ENCODE peak calls at places on chromosomes 5 and 9, in six cellular contexts. B is tibial artery, G is mucosa of descending colon, U is SJSA1, O is ureter, V is nephron progenitor cell. L is an unnamed sample.

GRCh38 chr5:66987949-66988838 is 208.4 kb downstream of the CD180 start:
- DNase-seq in B (no peak), G (no peak), U (peak; percentile 33), O (no peak), V (no peak), L (no peak)

GRCh38 chr9:121073038-121073437 is 1.7 kb upstream of the CNTRL start:
- DNase-seq in B (peak; percentile 82), G (no peak), U (no peak), O (peak; percentile 56), V (no peak), L (peak; percentile 38)

GRCh38 chr5:1122511-1123284 is 10.8 kb upstream of the SLC12A7 start:
- DNase-seq in B (no peak), G (no peak), U (no peak), O (no peak), V (no peak), L (no peak)

GRCh38 chr5:31811210-31811609 is 172.3 kb downstream of the PDZD2 start:
- DNase-seq in B (no peak), G (no peak), U (peak; percentile 1), O (no peak), V (no peak), L (no peak)

GRCh38 chr5:116771466-116772151 is 197.0 kb upstream of the SEMA6A start:
- DNase-seq in B (no peak), G (no peak), U (peak; percentile 59), O (no peak), V (peak; percentile 6), L (no peak)

GRCh38 chr5:93578179-93578812 is 2.7 kb downstream of the NR2F1-AS1 start:
- DNase-seq in B (no peak), G (peak; percentile 28), U (no peak), O (no peak), V (no peak), L (no peak)

GRCh38 chr9:89993678-89994630 is 389.1 kb downstream of the GADD45G start:
- DNase-seq in B (no peak), G (peak; percentile 67), U (no peak), O (no peak), V (no peak), L (peak; percentile 26)

GRCh38 chr9:87256973-87257372 is 240.7 kb upstream of the DAPK1 start:
- DNase-seq in B (no peak), G (no peak), U (no peak), O (no peak), V (no peak), L (no peak)

GRCh38 chr5:158686240-158686639 is 413.5 kb downstream of the EBF1 start:
- DNase-seq in B (no peak), G (no peak), U (no peak), O (no peak), V (no peak), L (no peak)

GRCh38 chr9:87250205-87250604 is 247.5 kb upstream of the DAPK1 start:
- DNase-seq in B (no peak), G (no peak), U (no peak), O (no peak), V (no peak), L (no peak)

GRCh38 chr9:77999231-77999631 is 32.4 kb downstream of the GNAQ start:
- DNase-seq in B (no peak), G (no peak), U (peak; percentile 21), O (no peak), V (no peak), L (peak; percentile 34)

GRCh38 chr5:39005566-39006232 is 68.5 kb downstream of the RICTOR start:
- DNase-seq in B (no peak), G (no peak), U (no peak), O (no peak), V (no peak), L (no peak)

GRCh38 chr5:181160-181559 is 10.1 kb upstream of the LRRC14B start:
- DNase-seq in B (no peak), G (no peak), U (no peak), O (no peak), V (no peak), L (no peak)

GRCh38 chr9:90287567-90288274 is 354.9 kb downstream of the DIRAS2 start:
- DNase-seq in B (no peak), G (no peak), U (no peak), O (no peak), V (no peak), L (no peak)

GRCh38 chr5:98929123-98929981 is 545 bp upstream of the CHD1 start:
- DNase-seq in B (peak; percentile 99), G (peak; percentile 92), U (peak; percentile 96), O (peak; percentile 94), V (peak; percentile 87), L (peak; percentile 89)

GRCh38 chr9:86637515-86637914 is 283.3 kb upstream of the TUT7 start:
- DNase-seq in B (no peak), G (no peak), U (no peak), O (no peak), V (peak; percentile 84), L (peak; percentile 6)

GRCh38 chr9:95025213-95026170 is 292.0 kb downstream of the FANCC start:
- DNase-seq in B (peak; percentile 89), G (peak; percentile 70), U (peak; percentile 63), O (peak; percentile 72), V (peak; percentile 41), L (no peak)

GRCh38 chr5:140246378-140247122 is 56.4 kb downstream of the PFDN1 start:
- DNase-seq in B (no peak), G (no peak), U (peak; percentile 75), O (peak; percentile 49), V (no peak), L (no peak)

GRCh38 chr5:58080573-58080972 is 379.3 kb downstream of the PLK2 start:
- DNase-seq in B (no peak), G (no peak), U (no peak), O (no peak), V (no peak), L (no peak)

GRCh38 chr5:42718591-42718990 is 38.0 kb upstream of the CCDC152 start:
- DNase-seq in B (no peak), G (no peak), U (no peak), O (no peak), V (no peak), L (no peak)

GRCh38 chr9:33800886-33801285 is 5.5 kb downstream of the PRSS3 start:
- DNase-seq in B (no peak), G (no peak), U (no peak), O (no peak), V (no peak), L (no peak)

GRCh38 chr9:13863112-13863511 is 450.8 kb downstream of the NFIB start:
- DNase-seq in B (peak; percentile 74), G (no peak), U (no peak), O (peak; percentile 44), V (peak; percentile 7), L (peak; percentile 7)

GRCh38 chr5:31809037-31809910 is 170.3 kb downstream of the PDZD2 start:
- DNase-seq in B (peak; percentile 80), G (peak; percentile 42), U (peak; percentile 13), O (peak; percentile 61), V (peak; percentile 67), L (peak; percentile 86)

GRCh38 chr5:17302590-17302989 is 85.2 kb downstream of the BASP1 start:
- DNase-seq in B (peak; percentile 84), G (no peak), U (no peak), O (no peak), V (no peak), L (no peak)

L was measured in putamen.